ENCODE peak calls at places on chromosomes 2 and 18, in five cellular contexts. C, S, U, N and J are unnamed samples.

GRCh38 chr2:48423376-48423775 is 106.6 kb upstream of the STON1 start:
- DNase-seq in U (peak), S (peak), N (no peak), C (no peak), J (no peak)

GRCh38 chr18:32167980-32168379 is 21.9 kb upstream of the MEP1B start:
- DNase-seq in C (no peak), N (no peak), S (no peak), U (no peak), J (no peak)

GRCh38 chr2:238165288-238165921 is 6.6 kb downstream of the ERFE start:
- DNase-seq in S (no peak), C (no peak), N (no peak), U (no peak), J (no peak)

GRCh38 chr2:467543-467891 is 179.6 kb upstream of the ALKAL2 start:
- DNase-seq in S (no peak), C (no peak), N (no peak), U (no peak), J (no peak)

GRCh38 chr18:9615973-9616559 is 1.7 kb upstream of the PPP4R1 start:
- DNase-seq in U (no peak), N (no peak), C (no peak), S (peak), J (no peak)

GRCh38 chr2:36562973-36563532 is 34.9 kb downstream of the FEZ2 start:
- DNase-seq in S (peak), C (no peak), U (no peak), N (no peak), J (no peak)

GRCh38 chr2:224973112-224974016 is 68.9 kb downstream of the DOCK10 start:
- DNase-seq in N (no peak), S (no peak), C (no peak), U (no peak), J (no peak)

GRCh38 chr18:76476665-76477561 is 18.1 kb downstream of the ZNF516 start:
- DNase-seq in U (peak), N (no peak), C (no peak), S (peak), J (no peak)

GRCh38 chr2:24919100-24919976 is 699 bp downstream of the ADCY3 start:
- DNase-seq in N (no peak), U (no peak), S (no peak), C (no peak), J (peak)

GRCh38 chr2:362924-363323 is 75.0 kb upstream of the ALKAL2 start:
- DNase-seq in N (no peak), C (no peak), S (no peak), U (no peak), J (no peak)

GRCh38 chr2:57617327-57617726 is 429.3 kb upstream of the VRK2 start:
- DNase-seq in S (no peak), N (no peak), C (no peak), U (no peak), J (no peak)

GRCh38 chr2:183059561-183059960 is 19.0 kb upstream of the DUSP19 start:
- DNase-seq in U (no peak), C (no peak), N (no peak), S (peak), J (no peak)

GRCh38 chr2:210956101-210956500 is 399.7 kb downstream of the CPS1 start:
- DNase-seq in C (no peak), N (no peak), U (no peak), S (no peak), J (no peak)

GRCh38 chr2:161238559-161239415 is 69.4 kb upstream of the PSMD14 start:
- DNase-seq in C (no peak), N (no peak), S (no peak), U (no peak), J (peak)

GRCh38 chr2:203461736-203462135 is 73.4 kb downstream of the RAPH1 start:
- DNase-seq in U (no peak), C (no peak), S (no peak), N (no peak), J (no peak)

GRCh38 chr2:105734762-105735538 is 9.8 kb upstream of the NCK2 start:
- DNase-seq in C (no peak), N (no peak), U (no peak), S (peak), J (no peak)

GRCh38 chr18:79321625-79322024 is 74.1 kb upstream of the NFATC1 start:
- DNase-seq in U (no peak), C (no peak), N (no peak), S (peak), J (no peak)

GRCh38 chr2:190432567-190433231 is 24.5 kb downstream of the MFSD6 start:
- DNase-seq in S (no peak), N (no peak), U (no peak), C (no peak), J (no peak)

GRCh38 chr2:154710685-154711084 is 12.2 kb downstream of the KCNJ3 start:
- DNase-seq in U (no peak), C (no peak), S (no peak), N (no peak), J (no peak)